ENCODE peak calls at places on chromosome 12, in nine cellular contexts. B is cardiac muscle cell; N is heart right ventricle; R is lung; Z is CD8-positive, alpha-beta memory T cell; S is tibial nerve; F is Karpas-422; O is transverse colon; I is effector memory CD4-positive, alpha-beta T cell. L is an unnamed sample.

GRCh38 chr12:116588390-116589028 is 29.3 kb downstream of the MAP1LC3B2 start:
- DNase-seq in B (no peak), N (no peak), R (no peak), Z (no peak), S (no peak), F (no peak), O (no peak), I (no peak), L (no peak)

GRCh38 chr12:26723379-26724308 is 109.3 kb downstream of the ITPR2 start:
- DNase-seq in B (peak), N (no peak), R (no peak), Z (no peak), S (no peak), F (no peak), O (no peak), I (no peak), L (no peak)

GRCh38 chr12:62730649-62731377 is 204.1 kb downstream of the PPM1H start:
- DNase-seq in B (peak), N (no peak), R (no peak), Z (no peak), S (no peak), F (no peak), O (no peak), I (no peak), L (no peak)

GRCh38 chr12:94230357-94230905 is 82.1 kb downstream of the PLXNC1 start:
- DNase-seq in B (peak), N (no peak), R (no peak), Z (no peak), S (no peak), F (no peak), O (no peak), I (no peak), L (no peak)

GRCh38 chr12:1811281-1811947 is 9.0 kb upstream of the LRTM2 start:
- DNase-seq in B (peak), N (no peak), R (no peak), Z (no peak), S (no peak), F (no peak), O (no peak), I (peak), L (no peak)

GRCh38 chr12:12533238-12533829 is 29.3 kb downstream of the DUSP16 start:
- DNase-seq in B (peak), N (peak), R (peak), Z (no peak), S (no peak), F (no peak), O (peak), I (no peak), L (no peak)

GRCh38 chr12:2693204-2693860 is 101.4 kb upstream of the FKBP4 start:
- DNase-seq in B (no peak), N (no peak), R (no peak), Z (no peak), S (no peak), F (peak), O (no peak), I (no peak), L (no peak)

GRCh38 chr12:91422811-91423210 is 240.2 kb upstream of the DCN start:
- DNase-seq in B (no peak), N (no peak), R (no peak), Z (no peak), S (no peak), F (no peak), O (no peak), I (no peak), L (no peak)

GRCh38 chr12:57548488-57548887 is 1.4 kb upstream of the KIF5A start:
- DNase-seq in B (no peak), N (no peak), R (no peak), Z (no peak), S (no peak), F (no peak), O (no peak), I (no peak), L (no peak)

GRCh38 chr12:126469211-126469610 is 1404.0 kb downstream of the AACS start:
- DNase-seq in B (no peak), N (no peak), R (no peak), Z (no peak), S (no peak), F (no peak), O (no peak), I (no peak), L (no peak)

GRCh38 chr12:61531195-61531594 is 729.0 kb upstream of the USP15 start:
- DNase-seq in B (no peak), N (no peak), R (no peak), Z (no peak), S (no peak), F (no peak), O (no peak), I (no peak), L (no peak)

GRCh38 chr12:72642726-72643125 is 370.6 kb downstream of the TRHDE start:
- DNase-seq in B (no peak), N (no peak), R (no peak), Z (no peak), S (no peak), F (no peak), O (no peak), I (no peak), L (no peak)

GRCh38 chr12:108816652-108817335 is 40.6 kb downstream of the SSH1 start:
- DNase-seq in B (no peak), N (no peak), R (no peak), Z (no peak), S (no peak), F (no peak), O (peak), I (no peak), L (peak)

GRCh38 chr12:11953523-11953922 is 117.2 kb upstream of the BCL2L14 start:
- DNase-seq in B (no peak), N (no peak), R (no peak), Z (no peak), S (no peak), F (no peak), O (no peak), I (no peak), L (no peak)

GRCh38 chr12:95577820-95578219 is 26.5 kb upstream of the USP44 start:
- DNase-seq in B (no peak), N (no peak), R (no peak), Z (no peak), S (no peak), F (no peak), O (no peak), I (no peak), L (no peak)
- H3K27ac ChIP-seq in B (no peak), N (no peak), R (no peak), Z (no peak), S (no peak), F (no peak), O (no peak), I (no peak), L (no peak)

DNA sequence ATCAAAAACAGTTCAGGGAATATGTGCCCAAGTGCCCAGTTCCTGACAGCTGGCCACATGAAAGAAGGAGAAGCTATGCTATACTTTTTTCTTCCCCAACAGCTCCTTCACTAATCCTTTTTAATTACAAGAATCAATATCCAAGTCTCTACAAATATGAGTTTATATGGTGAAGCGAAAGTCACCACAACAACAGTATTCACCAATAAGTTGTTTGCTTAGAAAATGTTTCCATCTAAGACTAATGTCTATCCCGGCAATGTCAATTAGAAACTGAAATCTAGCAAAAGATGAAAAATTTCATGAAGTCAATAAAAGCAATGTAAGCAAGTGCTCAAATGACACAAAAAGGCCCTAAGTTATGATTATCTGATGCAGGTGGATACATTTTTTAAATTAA is 17.7 kb downstream of the NELL2 start:
- DNase-seq in B (no peak), N (no peak), R (no peak), Z (no peak), S (no peak), F (no peak), O (no peak), I (no peak), L (no peak)
- H3K27ac ChIP-seq in B (no peak), N (no peak), R (no peak), Z (no peak), S (no peak), F (no peak), O (no peak), I (no peak), L (no peak)

GRCh38 chr12:51345681-51346080 is 798 bp downstream of the CELA1 start:
- DNase-seq in B (peak), N (no peak), R (no peak), Z (no peak), S (no peak), F (no peak), O (no peak), I (no peak), L (no peak)
- H3K27ac ChIP-seq in B (no peak), N (no peak), R (no peak), Z (no peak), S (no peak), F (no peak), O (no peak), I (no peak), L (no peak)

GRCh38 chr12:132437252-132438138 is 52.5 kb upstream of the FBRSL1 start:
- DNase-seq in B (no peak), N (no peak), R (no peak), Z (no peak), S (no peak), F (no peak), O (no peak), I (no peak), L (no peak)
- H3K27ac ChIP-seq in B (no peak), N (no peak), R (no peak), Z (no peak), S (no peak), F (no peak), O (no peak), I (no peak), L (no peak)

DNA sequence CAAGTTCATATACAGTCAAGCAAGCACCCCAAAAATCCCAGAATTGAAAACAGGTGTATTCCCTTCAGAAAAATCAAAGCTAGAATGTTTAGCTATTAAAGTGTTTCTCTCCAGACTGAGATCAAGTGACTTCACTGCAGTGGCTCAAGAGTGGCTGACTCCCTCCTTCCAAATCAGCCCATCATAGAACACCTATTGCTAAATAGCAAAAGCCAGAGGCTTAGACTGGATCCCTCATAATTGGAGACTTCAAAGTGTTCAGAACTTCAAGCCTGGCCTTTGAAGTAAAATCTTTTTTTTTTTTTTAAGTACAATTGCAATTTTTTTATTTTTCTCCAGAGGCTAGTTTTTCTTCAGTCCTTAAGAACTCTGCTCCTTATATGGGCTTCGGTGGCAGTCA is 50.0 kb upstream of the CERS5 start:
- DNase-seq in B (no peak), N (no peak), R (no peak), Z (no peak), S (no peak), F (peak), O (no peak), I (no peak), L (no peak)
- H3K27ac ChIP-seq in B (no peak), N (no peak), R (no peak), Z (no peak), S (no peak), F (no peak), O (no peak), I (no peak), L (no peak)

GRCh38 chr12:114919479-114919878 is 235.5 kb upstream of the TBX3 start:
- DNase-seq in B (no peak), N (no peak), R (no peak), Z (no peak), S (no peak), F (no peak), O (no peak), I (no peak), L (no peak)

GRCh38 chr12:114918535-114919233 is 234.7 kb upstream of the TBX3 start:
- DNase-seq in B (peak), N (no peak), R (no peak), Z (no peak), S (no peak), F (no peak), O (peak), I (no peak), L (no peak)

GRCh38 chr12:114925076-114925475 is 241.1 kb upstream of the TBX3 start:
- DNase-seq in B (no peak), N (no peak), R (no peak), Z (no peak), S (no peak), F (no peak), O (no peak), I (no peak), L (no peak)

GRCh38 chr12:114920828-114921579 is 237.0 kb upstream of the TBX3 start:
- DNase-seq in B (peak), N (peak), R (no peak), Z (no peak), S (peak), F (no peak), O (no peak), I (no peak), L (no peak)

DNA sequence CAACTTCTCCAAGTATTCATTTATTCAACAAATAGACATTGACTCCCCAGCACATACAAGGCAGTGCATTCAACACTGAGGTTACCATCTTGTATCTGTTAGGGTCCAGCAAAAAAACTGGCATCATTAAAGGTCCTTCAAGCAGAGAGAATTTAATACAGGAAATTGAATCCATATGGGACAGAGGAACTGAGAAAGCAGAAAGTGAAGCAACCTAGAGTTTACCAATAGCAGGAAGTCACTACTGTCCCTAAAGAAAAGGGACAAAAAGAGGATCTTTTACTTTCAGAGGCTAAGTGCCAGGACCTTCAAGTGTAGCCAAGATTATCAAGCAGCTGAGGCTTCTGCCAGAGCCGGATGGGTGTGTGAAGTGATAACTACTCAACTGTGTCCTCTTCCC is 237.8 kb upstream of the TBX3 start:
- DNase-seq in B (no peak), N (no peak), R (no peak), Z (no peak), S (no peak), F (no peak), O (no peak), I (no peak), L (no peak)
- H3K27ac ChIP-seq in B (no peak), N (peak), R (no peak), Z (no peak), S (no peak), F (no peak), O (peak), I (no peak), L (no peak)